ENCODE peak calls at places on chromosomes 2 and 18, in five cellular contexts. One of them, this sample, is unnamed.

GRCh38 chr2:164843346-164843841 is 1.8 kb upstream of the COBLL1 start:
- DNase-seq in CD8-positive, alpha-beta memory T cell: no peak
- DNase-seq in T-helper 22 cell: no peak
- DNase-seq in H7: no peak
- DNase-seq in OCI-LY7: no peak
- DNase-seq in this sample: no peak

GRCh38 chr2:149686677-149687427 is 99.3 kb upstream of the MMADHC start:
- DNase-seq in CD8-positive, alpha-beta memory T cell: no peak
- DNase-seq in T-helper 22 cell: no peak
- DNase-seq in H7: no peak
- DNase-seq in OCI-LY7: no peak
- DNase-seq in this sample: no peak

GRCh38 chr2:119389615-119390306 is 23.0 kb downstream of the DBI start:
- DNase-seq in CD8-positive, alpha-beta memory T cell: no peak
- DNase-seq in T-helper 22 cell: no peak
- DNase-seq in H7: no peak
- DNase-seq in OCI-LY7: no peak
- DNase-seq in this sample: no peak

GRCh38 chr2:12080360-12080759 is 333.9 kb downstream of the LPIN1 start:
- DNase-seq in CD8-positive, alpha-beta memory T cell: no peak
- DNase-seq in T-helper 22 cell: no peak
- DNase-seq in H7: no peak
- DNase-seq in OCI-LY7: no peak
- DNase-seq in this sample: no peak

GRCh38 chr2:65604246-65604645 is 171.8 kb upstream of the SPRED2 start:
- DNase-seq in CD8-positive, alpha-beta memory T cell: no peak
- DNase-seq in T-helper 22 cell: no peak
- DNase-seq in H7: no peak
- DNase-seq in OCI-LY7: no peak
- DNase-seq in this sample: no peak

GRCh38 chr18:55466789-55467188 is 121.2 kb downstream of the TCF4 start:
- DNase-seq in CD8-positive, alpha-beta memory T cell: no peak
- DNase-seq in T-helper 22 cell: no peak
- DNase-seq in H7: peak; percentile 4
- DNase-seq in OCI-LY7: no peak
- DNase-seq in this sample: no peak

GRCh38 chr2:142140434-142140845 is 9.6 kb upstream of the LRP1B start:
- DNase-seq in CD8-positive, alpha-beta memory T cell: no peak
- DNase-seq in T-helper 22 cell: no peak
- DNase-seq in H7: no peak
- DNase-seq in OCI-LY7: peak; percentile 33
- DNase-seq in this sample: no peak

GRCh38 chr2:217988014-217988839 is 14.6 kb downstream of the TNS1 start:
- DNase-seq in CD8-positive, alpha-beta memory T cell: peak; percentile 21
- DNase-seq in T-helper 22 cell: no peak
- DNase-seq in H7: peak; percentile 91
- DNase-seq in OCI-LY7: peak; percentile 58
- DNase-seq in this sample: no peak

GRCh38 chr2:11385847-11386246 is 41.4 kb upstream of the ROCK2 start:
- DNase-seq in CD8-positive, alpha-beta memory T cell: no peak
- DNase-seq in T-helper 22 cell: no peak
- DNase-seq in H7: no peak
- DNase-seq in OCI-LY7: no peak
- DNase-seq in this sample: no peak

GRCh38 chr2:52862801-52863200 is 904.8 kb upstream of the CHAC2 start:
- DNase-seq in CD8-positive, alpha-beta memory T cell: no peak
- DNase-seq in T-helper 22 cell: no peak
- DNase-seq in H7: no peak
- DNase-seq in OCI-LY7: no peak
- DNase-seq in this sample: no peak

GRCh38 chr2:51919395-51919794 is 887.5 kb upstream of the NRXN1 start:
- DNase-seq in CD8-positive, alpha-beta memory T cell: no peak
- DNase-seq in T-helper 22 cell: no peak
- DNase-seq in H7: no peak
- DNase-seq in OCI-LY7: no peak
- DNase-seq in this sample: no peak

GRCh38 chr2:163779970-163780597 is 44.3 kb upstream of the FIGN start:
- DNase-seq in CD8-positive, alpha-beta memory T cell: no peak
- DNase-seq in T-helper 22 cell: no peak
- DNase-seq in H7: no peak
- DNase-seq in OCI-LY7: no peak
- DNase-seq in this sample: no peak

GRCh38 chr2:29663266-29663665 is 258.1 kb downstream of the ALK start:
- DNase-seq in CD8-positive, alpha-beta memory T cell: no peak
- DNase-seq in T-helper 22 cell: no peak
- DNase-seq in H7: no peak
- DNase-seq in OCI-LY7: no peak
- DNase-seq in this sample: no peak

GRCh38 chr2:113370478-113371091 is 66.9 kb upstream of the ZNG1B start:
- DNase-seq in CD8-positive, alpha-beta memory T cell: peak; percentile 68
- DNase-seq in T-helper 22 cell: peak; percentile 21
- DNase-seq in H7: peak; percentile 68
- DNase-seq in OCI-LY7: peak; percentile 59
- DNase-seq in this sample: peak; percentile 55

GRCh38 chr2:153864022-153864421 is 7.7 kb upstream of the GALNT13 start:
- DNase-seq in CD8-positive, alpha-beta memory T cell: no peak
- DNase-seq in T-helper 22 cell: no peak
- DNase-seq in H7: peak; percentile 3
- DNase-seq in OCI-LY7: no peak
- DNase-seq in this sample: no peak

GRCh38 chr18:6202861-6203260 is 211.8 kb downstream of the L3MBTL4 start:
- DNase-seq in CD8-positive, alpha-beta memory T cell: no peak
- DNase-seq in T-helper 22 cell: no peak
- DNase-seq in H7: no peak
- DNase-seq in OCI-LY7: no peak
- DNase-seq in this sample: no peak

GRCh38 chr2:98554116-98554861 is 54.0 kb downstream of the COA5 start:
- DNase-seq in CD8-positive, alpha-beta memory T cell: no peak
- DNase-seq in T-helper 22 cell: no peak
- DNase-seq in H7: no peak
- DNase-seq in OCI-LY7: peak; percentile 71
- DNase-seq in this sample: no peak

GRCh38 chr2:158753561-158754302 is 41.4 kb upstream of the DAPL1 start:
- DNase-seq in CD8-positive, alpha-beta memory T cell: peak; percentile 31
- DNase-seq in T-helper 22 cell: no peak
- DNase-seq in H7: peak; percentile 63
- DNase-seq in OCI-LY7: peak; percentile 61
- DNase-seq in this sample: peak; percentile 46

GRCh38 chr2:217711236-217711635 is 291.6 kb downstream of the TNS1 start:
- DNase-seq in CD8-positive, alpha-beta memory T cell: no peak
- DNase-seq in T-helper 22 cell: no peak
- DNase-seq in H7: no peak
- DNase-seq in OCI-LY7: no peak
- DNase-seq in this sample: no peak

GRCh38 chr18:24628360-24628759 is 167.9 kb downstream of the HRH4 start:
- DNase-seq in CD8-positive, alpha-beta memory T cell: no peak
- DNase-seq in T-helper 22 cell: no peak
- DNase-seq in H7: no peak
- DNase-seq in OCI-LY7: no peak
- DNase-seq in this sample: no peak

GRCh38 chr2:124187948-124188347 is 162.9 kb downstream of the CNTNAP5 start:
- DNase-seq in CD8-positive, alpha-beta memory T cell: no peak
- DNase-seq in T-helper 22 cell: no peak
- DNase-seq in H7: peak; percentile 19
- DNase-seq in OCI-LY7: no peak
- DNase-seq in this sample: no peak

GRCh38 chr18:33116376-33116775 is 324.1 kb downstream of the CCDC178 start:
- DNase-seq in CD8-positive, alpha-beta memory T cell: no peak
- DNase-seq in T-helper 22 cell: no peak
- DNase-seq in H7: no peak
- DNase-seq in OCI-LY7: no peak
- DNase-seq in this sample: no peak

GRCh38 chr2:219142329-219142728 is 18.3 kb downstream of the NHEJ1 start:
- DNase-seq in CD8-positive, alpha-beta memory T cell: no peak
- DNase-seq in T-helper 22 cell: no peak
- DNase-seq in H7: no peak
- DNase-seq in OCI-LY7: no peak
- DNase-seq in this sample: no peak

GRCh38 chr2:17557596-17557995 is 17.1 kb downstream of the VSNL1 start:
- DNase-seq in CD8-positive, alpha-beta memory T cell: no peak
- DNase-seq in T-helper 22 cell: no peak
- DNase-seq in H7: peak; percentile 17
- DNase-seq in OCI-LY7: no peak
- DNase-seq in this sample: no peak

GRCh38 chr2:151374426-151374825 is 17.0 kb downstream of the TNFAIP6 start:
- DNase-seq in CD8-positive, alpha-beta memory T cell: no peak
- DNase-seq in T-helper 22 cell: no peak
- DNase-seq in H7: no peak
- DNase-seq in OCI-LY7: no peak
- DNase-seq in this sample: peak; percentile 38

GRCh38 chr18:75727479-75727878 is 300.0 kb upstream of the SMIM21 start:
- DNase-seq in CD8-positive, alpha-beta memory T cell: no peak
- DNase-seq in T-helper 22 cell: no peak
- DNase-seq in H7: peak; percentile 72
- DNase-seq in OCI-LY7: peak; percentile 0
- DNase-seq in this sample: no peak